ENCODE peak calls at places on chromosomes 11 and 22, in ten cellular contexts. B, F, V, P, G, R, L, T, S and I are unnamed samples. For H3K27me3, the result is how much of the 10 kb centered on the place peaks cover.

GRCh38 chr11:72829884-72830533 is 15.8 kb downstream of the ATG16L2 start:
- DNase-seq in B (no peak), F (no peak), V (no peak), P (no peak), G (no peak), R (no peak), L (no peak), T (peak), S (no peak), I (no peak)

GRCh38 chr11:34887260-34887659 is 28.9 kb downstream of the APIP start:
- DNase-seq in B (no peak), F (no peak), V (no peak), P (no peak), G (no peak), R (no peak), L (no peak), T (no peak), S (no peak), I (no peak)

GRCh38 chr11:30002157-30002556 is 14.7 kb downstream of the KCNA4 start:
- DNase-seq in B (no peak), F (no peak), V (no peak), P (no peak), G (no peak), R (no peak), L (no peak), T (no peak), S (no peak), I (no peak)

GRCh38 chr11:71086687-71087258 is 165.6 kb downstream of the SHANK2 start:
- DNase-seq in B (peak), F (peak), V (no peak), P (no peak), G (peak), R (no peak), L (peak), T (no peak), S (peak), I (no peak)

GRCh38 chr11:120648706-120649250 is 137.2 kb downstream of the GRIK4 start:
- DNase-seq in B (no peak), F (no peak), V (no peak), P (no peak), G (no peak), R (no peak), L (no peak), T (no peak), S (no peak), I (no peak)

GRCh38 chr11:132992838-132993680 is 539.2 kb downstream of the OPCML start:
- DNase-seq in B (no peak), F (no peak), V (no peak), P (no peak), G (no peak), R (no peak), L (peak), T (no peak), S (peak), I (no peak)

GRCh38 chr11:8080674-8081590 is at the start of gene TUB:
- DNase-seq in B (no peak), F (no peak), V (no peak), P (peak), G (peak), R (no peak), L (peak), T (peak), S (peak), I (no peak)

GRCh38 chr11:111185259-111185658 is 60.3 kb upstream of the POU2AF2 start:
- DNase-seq in B (no peak), F (no peak), V (no peak), P (no peak), G (no peak), R (no peak), L (no peak), T (no peak), S (no peak), I (no peak)

GRCh38 chr11:43988040-43988793 is 45.8 kb downstream of the C11orf96 start:
- DNase-seq in B (no peak), F (no peak), V (no peak), P (no peak), G (no peak), R (no peak), L (no peak), T (no peak), S (no peak), I (no peak)

GRCh38 chr22:48358886-48359612 is 1468.6 kb downstream of the BRD1 start:
- DNase-seq in B (no peak), F (no peak), V (no peak), P (no peak), G (no peak), R (no peak), L (no peak), T (no peak), S (no peak), I (no peak)

GRCh38 chr11:94046796-94047195 is 25.6 kb downstream of the HEPHL1 start:
- DNase-seq in B (no peak), F (no peak), V (no peak), P (no peak), G (no peak), R (no peak), L (no peak), T (no peak), S (no peak), I (no peak)

GRCh38 chr11:97739892-97740782 is 1280.6 kb upstream of the CNTN5 start:
- DNase-seq in B (no peak), F (no peak), V (no peak), P (no peak), G (no peak), R (no peak), L (no peak), T (no peak), S (no peak), I (no peak)

GRCh38 chr11:112730591-112730990 is 230.6 kb upstream of the NCAM1 start:
- DNase-seq in B (no peak), F (no peak), V (no peak), P (no peak), G (no peak), R (no peak), L (no peak), T (no peak), S (no peak), I (no peak)

GRCh38 chr11:6570691-6571427 is 32.6 kb downstream of the RRP8 start:
- DNase-seq in B (no peak), F (no peak), V (no peak), P (no peak), G (no peak), R (no peak), L (peak), T (peak), S (no peak), I (no peak)

GRCh38 chr22:17133137-17133536 is 12.0 kb upstream of the TMEM121B start:
- DNase-seq in B (no peak), F (no peak), V (no peak), P (no peak), G (no peak), R (no peak), L (no peak), T (no peak), S (no peak), I (no peak)

GRCh38 chr11:5279678-5280077 is 9.9 kb upstream of the HBE1 start:
- DNase-seq in B (no peak), F (no peak), V (no peak), P (no peak), G (no peak), R (no peak), L (no peak), T (no peak), S (no peak), I (no peak)

GRCh38 chr11:44030996-44031395 is 16.8 kb upstream of the ACCSL start:
- DNase-seq in B (no peak), F (no peak), V (no peak), P (no peak), G (no peak), R (no peak), L (no peak), T (no peak), S (no peak), I (no peak)

GRCh38 chr11:36155770-36156485 is 133.3 kb downstream of the COMMD9 start:
- DNase-seq in B (no peak), F (no peak), V (no peak), P (no peak), G (no peak), R (no peak), L (peak), T (no peak), S (no peak), I (no peak)

GRCh38 chr11:34988294-34989255 is 72.2 kb downstream of the PDHX start:
- DNase-seq in B (no peak), F (no peak), V (no peak), P (no peak), G (no peak), R (no peak), L (no peak), T (no peak), S (no peak), I (peak)

GRCh38 chr22:24146791-24147353 is 34.4 kb upstream of the SUSD2 start:
- DNase-seq in B (peak), F (no peak), V (no peak), P (no peak), G (peak), R (no peak), L (peak), T (peak), S (peak), I (peak)

GRCh38 chr22:48307941-48308340 is 1519.7 kb downstream of the BRD1 start:
- DNase-seq in B (peak), F (no peak), V (no peak), P (no peak), G (no peak), R (no peak), L (no peak), T (no peak), S (no peak), I (no peak)

GRCh38 chr22:35445933-35446332 is 46.0 kb downstream of the MCM5 start:
- DNase-seq in B (no peak), F (no peak), V (no peak), P (no peak), G (no peak), R (no peak), L (no peak), T (no peak), S (no peak), I (no peak)

GRCh38 chr11:6745465-6746015 is 26.2 kb downstream of the OR2AG2 start:
- DNase-seq in B (no peak), F (no peak), V (no peak), P (no peak), G (no peak), R (no peak), L (no peak), T (no peak), S (no peak), I (no peak)

GRCh38 chr22:45420539-45420938 is 7.0 kb downstream of the RIBC2 start:
- DNase-seq in B (no peak), F (no peak), V (no peak), P (no peak), G (no peak), R (no peak), L (no peak), T (no peak), S (no peak), I (no peak)

GRCh38 chr22:36702832-36703210 is 731 bp downstream of the CACNG2 start:
- DNase-seq in B (no peak), F (no peak), V (no peak), P (no peak), G (no peak), R (no peak), L (peak), T (no peak), S (no peak), I (no peak)

GRCh38 chr22:46848227-46848626 is 85.8 kb downstream of the TBC1D22A start:
- DNase-seq in B (no peak), F (no peak), V (no peak), P (no peak), G (no peak), R (no peak), L (no peak), T (no peak), S (no peak), I (no peak)

GRCh38 chr11:34161361-34161760 is 55.9 kb downstream of the NAT10 start:
- DNase-seq in B (no peak), F (no peak), V (no peak), P (no peak), G (no peak), R (no peak), L (no peak), T (peak), S (no peak), I (no peak)

GRCh38 chr22:10741210-10741609 is 4786.8 kb upstream of the OR11H1 start:
- DNase-seq in B (no peak), F (peak), V (no peak), P (no peak), G (no peak), R (no peak), L (no peak), T (no peak), S (no peak), I (no peak)

GRCh38 chr11:115345840-115346239 is 158.4 kb downstream of the CADM1 start:
- DNase-seq in B (no peak), F (no peak), V (no peak), P (no peak), G (no peak), R (no peak), L (no peak), T (no peak), S (no peak), I (no peak)

GRCh38 chr11:45843158-45843924 is 3.9 kb upstream of the CRY2 start:
- DNase-seq in B (peak), F (peak), V (peak), P (peak), G (peak), R (peak), L (peak), T (peak), S (peak), I (peak)

GRCh38 chr11:41947392-41947791 is 487.9 kb upstream of the LRRC4C start:
- DNase-seq in B (no peak), F (no peak), V (no peak), P (no peak), G (no peak), R (no peak), L (peak), T (no peak), S (no peak), I (no peak)

GRCh38 chr22:42289671-42290269 is 19.3 kb upstream of the TCF20 start:
- DNase-seq in B (no peak), F (no peak), V (no peak), P (no peak), G (peak), R (no peak), L (no peak), T (peak), S (no peak), I (no peak)

GRCh38 chr11:65613091-65613928 is 711 bp downstream of the MAP3K11 start:
- DNase-seq in B (peak), F (no peak), V (no peak), P (peak), G (peak), R (peak), L (peak), T (peak), S (peak), I (no peak)

GRCh38 chr11:44957051-44957515 is 6.4 kb upstream of the TP53I11 start:
- DNase-seq in B (no peak), F (no peak), V (no peak), P (no peak), G (no peak), R (peak), L (peak), T (peak), S (peak), I (no peak)

GRCh38 chr11:47464479-47464878 is 15.5 kb upstream of the RAPSN start:
- DNase-seq in B (no peak), F (no peak), V (no peak), P (no peak), G (no peak), R (no peak), L (peak), T (no peak), S (peak), I (no peak)

GRCh38 chr11:67698247-67698646 is 23.8 kb upstream of the ALDH3B2 start:
- DNase-seq in B (no peak), F (no peak), V (no peak), P (no peak), G (no peak), R (no peak), L (peak), T (no peak), S (no peak), I (no peak)

GRCh38 chr22:21022955-21023614 is 8.1 kb downstream of the P2RX6 start:
- DNase-seq in B (no peak), F (peak), V (no peak), P (no peak), G (no peak), R (no peak), L (no peak), T (no peak), S (no peak), I (no peak)

GRCh38 chr22:37818397-37819099 is 4.6 kb upstream of the GALR3 start:
- DNase-seq in B (peak), F (peak), V (no peak), P (peak), G (peak), R (peak), L (peak), T (peak), S (peak), I (peak)

GRCh38 chr11:103384652-103385051 is 275.4 kb downstream of the DYNC2H1 start:
- DNase-seq in B (no peak), F (no peak), V (no peak), P (no peak), G (no peak), R (no peak), L (no peak), T (no peak), S (no peak), I (no peak)

GRCh38 chr11:125165664-125166346 is 1.3 kb downstream of the PKNOX2 start:
- DNase-seq in B (no peak), F (peak), V (no peak), P (no peak), G (no peak), R (no peak), L (peak), T (no peak), S (peak), I (no peak)

GRCh38 chr11:125166903-125167291 is 2.3 kb downstream of the PKNOX2 start:
- DNase-seq in B (no peak), F (peak), V (no peak), P (no peak), G (no peak), R (no peak), L (no peak), T (no peak), S (no peak), I (no peak)

GRCh38 chr11:125165111-125165663 is 636 bp downstream of the PKNOX2 start:
- DNase-seq in B (no peak), F (no peak), V (no peak), P (peak), G (peak), R (no peak), L (peak), T (peak), S (peak), I (peak)

GRCh38 chr11:125167292-125167953 is 2.9 kb downstream of the PKNOX2 start:
- DNase-seq in B (no peak), F (peak), V (no peak), P (no peak), G (peak), R (no peak), L (peak), T (peak), S (peak), I (no peak)

GRCh38 chr11:125166347-125166841 is 1.8 kb downstream of the PKNOX2 start:
- DNase-seq in B (no peak), F (peak), V (no peak), P (no peak), G (peak), R (no peak), L (peak), T (peak), S (peak), I (no peak)
- H3K27me3 ChIP-seq in B (under half), F (under half), V (under half), P (under half), G (under half), R (under half), L (half or more), T (under half), S (under half), I (under half)

GRCh38 chr11:74233683-74234082 is 62.6 kb downstream of the PPME1 start:
- DNase-seq in B (no peak), F (no peak), V (no peak), P (no peak), G (no peak), R (no peak), L (no peak), T (no peak), S (no peak), I (no peak)
- H3K27ac ChIP-seq in B (no peak), F (no peak), V (no peak), P (no peak), G (no peak), R (no peak), L (no peak), T (no peak), S (no peak), I (no peak)

GRCh38 chr11:75167617-75168016 is 16.7 kb downstream of the SLCO2B1 start:
- DNase-seq in B (peak), F (no peak), V (no peak), P (no peak), G (no peak), R (no peak), L (no peak), T (no peak), S (no peak), I (no peak)

GRCh38 chr11:75163917-75164316 is 13.0 kb downstream of the SLCO2B1 start:
- DNase-seq in B (no peak), F (peak), V (no peak), P (no peak), G (no peak), R (no peak), L (no peak), T (no peak), S (no peak), I (no peak)

GRCh38 chr11:75166791-75167190 is 15.9 kb downstream of the SLCO2B1 start:
- DNase-seq in B (no peak), F (peak), V (no peak), P (no peak), G (no peak), R (no peak), L (no peak), T (no peak), S (no peak), I (no peak)

GRCh38 chr11:75164318-75164827 is 13.5 kb downstream of the SLCO2B1 start:
- DNase-seq in B (no peak), F (no peak), V (no peak), P (no peak), G (no peak), R (no peak), L (no peak), T (peak), S (no peak), I (no peak)

GRCh38 chr11:75165721-75166120 is 14.8 kb downstream of the SLCO2B1 start:
- DNase-seq in B (no peak), F (peak), V (no peak), P (no peak), G (no peak), R (no peak), L (no peak), T (no peak), S (no peak), I (no peak)
- H3K27me3 ChIP-seq in B (under half), F (under half), V (under half), P (under half), G (under half), R (under half), L (under half), T (under half), S (under half), I (under half)

DNA sequence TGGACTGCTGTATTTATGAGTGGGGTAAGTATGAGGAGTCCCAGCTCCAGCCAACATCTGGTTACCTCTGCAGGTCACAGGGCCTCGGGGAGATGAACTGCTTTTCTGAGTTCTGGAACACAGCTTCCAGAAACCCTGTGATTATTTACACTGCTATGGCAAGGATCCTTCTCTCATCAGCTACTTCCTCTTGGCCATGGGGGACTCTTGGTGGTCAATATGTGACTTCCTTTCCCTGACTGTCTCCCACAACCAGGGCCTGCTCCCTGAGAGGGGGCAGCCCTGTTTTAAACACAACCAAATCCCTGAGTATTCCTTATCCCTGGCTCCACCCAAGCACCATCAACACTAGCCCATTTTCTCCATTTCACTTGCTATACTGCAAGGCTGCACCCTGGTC is 10.0 kb downstream of the RHOG start:
- DNase-seq in B (no peak), F (no peak), V (no peak), P (no peak), G (no peak), R (no peak), L (no peak), T (no peak), S (no peak), I (no peak)
- H3K27ac ChIP-seq in B (peak), F (peak), V (peak), P (no peak), G (no peak), R (peak), L (no peak), T (no peak), S (no peak), I (no peak)